ENCODE peak calls at places on chromosomes 7 and 10, in eight cellular contexts. B is heart left ventricle, Q is WERI-Rb-1, O is neural progenitor cell, X is tibial artery, G is psoas muscle, U is A549, S is hepatocyte. D is an unnamed sample.

GRCh38 chr10:71873582-71874182 is 22.6 kb upstream of the PSAP start:
- DNase-seq in B (no peak), Q (no peak), O (no peak), X (no peak), G (no peak), U (no peak), S (no peak), D (no peak)

GRCh38 chr10:11684717-11685645 is 57.2 kb upstream of the ECHDC3 start:
- DNase-seq in B (peak; percentile 67), Q (no peak), O (peak; percentile 44), X (peak; percentile 78), G (peak; percentile 72), U (peak; percentile 89), S (peak; percentile 78), D (peak; percentile 33)

GRCh38 chr7:156665101-156665500 is 24.5 kb downstream of the RNF32 start:
- DNase-seq in B (no peak), Q (no peak), O (peak; percentile 67), X (no peak), G (no peak), U (no peak), S (no peak), D (no peak)

GRCh38 chr7:72467237-72467636 is 55.1 kb upstream of the CALN1 start:
- DNase-seq in B (no peak), Q (no peak), O (no peak), X (no peak), G (no peak), U (no peak), S (no peak), D (no peak)

GRCh38 chr7:95906871-95907270 is 134.5 kb downstream of the DYNC1I1 start:
- DNase-seq in B (no peak), Q (peak; percentile 64), O (no peak), X (no peak), G (no peak), U (no peak), S (no peak), D (no peak)

GRCh38 chr7:131507592-131508331 is 48.7 kb downstream of the PODXL start:
- DNase-seq in B (peak; percentile 91), Q (peak; percentile 81), O (peak; percentile 78), X (peak; percentile 91), G (peak; percentile 84), U (peak; percentile 62), S (peak; percentile 92), D (peak; percentile 55)

GRCh38 chr7:105487559-105488218 is 34.4 kb downstream of the PUS7 start:
- DNase-seq in B (no peak), Q (no peak), O (peak; percentile 9), X (peak; percentile 23), G (no peak), U (peak; percentile 12), S (peak; percentile 70), D (no peak)

GRCh38 chr10:99234739-99235468 is 748 bp downstream of the HPSE2 start:
- DNase-seq in B (no peak), Q (no peak), O (peak; percentile 58), X (no peak), G (no peak), U (no peak), S (peak; percentile 8), D (no peak)

GRCh38 chr10:6581750-6582697 is 1.9 kb upstream of the PRKCQ start:
- DNase-seq in B (no peak), Q (no peak), O (peak; percentile 33), X (no peak), G (no peak), U (no peak), S (no peak), D (no peak)

GRCh38 chr7:134770676-134771075 is 8.8 kb upstream of the CALD1 start:
- DNase-seq in B (no peak), Q (no peak), O (no peak), X (no peak), G (no peak), U (no peak), S (no peak), D (no peak)

GRCh38 chr7:41188163-41189130 is 514.4 kb downstream of the INHBA start:
- DNase-seq in B (no peak), Q (no peak), O (no peak), X (no peak), G (no peak), U (no peak), S (no peak), D (no peak)

DNA sequence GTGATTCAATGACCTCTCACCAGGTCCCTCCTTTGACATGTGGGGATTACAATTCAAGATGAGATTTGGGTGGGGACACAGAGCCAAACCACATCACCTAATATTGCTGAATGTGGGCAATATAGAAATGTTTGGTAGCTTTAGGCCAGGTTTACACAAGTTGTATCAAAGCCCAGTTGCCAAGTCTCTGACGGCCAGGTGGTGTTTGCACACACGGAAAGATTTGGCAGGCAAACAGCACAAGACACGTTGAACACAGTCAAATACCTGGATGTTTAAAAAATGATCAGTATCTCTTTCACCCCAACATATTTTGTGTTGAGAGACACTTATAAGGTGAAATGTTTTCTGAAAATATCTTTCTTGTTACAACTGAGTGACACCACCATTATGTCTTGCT is 294.4 kb upstream of the MKI67 start:
- DNase-seq in B (no peak), Q (no peak), O (no peak), X (no peak), G (no peak), U (no peak), S (no peak), D (no peak)
- H3K9me3 ChIP-seq in B (no peaks in the 10 kb centered on the region), Q (no peaks in the 10 kb centered on the region), O (no peaks in the 10 kb centered on the region), X (no peaks in the 10 kb centered on the region), G (no peaks in the 10 kb centered on the region), U (no peaks in the 10 kb centered on the region), S (no peaks in the 10 kb centered on the region), D (no peaks in the 10 kb centered on the region)

GRCh38 chr7:98250789-98251188 is 1.2 kb downstream of the TECPR1 start:
- DNase-seq in B (no peak), Q (peak; percentile 46), O (no peak), X (no peak), G (no peak), U (no peak), S (no peak), D (no peak)
- H3K4me3 ChIP-seq in B (no peak overlapping the region), Q (peak overlapping the region; percentile 90), O (peak overlapping the region; percentile 93), X (peak overlapping the region; percentile 79), G (peak overlapping the region; percentile 84), U (no peak overlapping the region), S (peak overlapping the region; percentile 55), D (peak overlapping the region; percentile 99)

GRCh38 chr7:155645652-155646051 is 1.2 kb downstream of the RBM33 start:
- DNase-seq in B (no peak), Q (no peak), O (no peak), X (no peak), G (no peak), U (no peak), S (no peak), D (no peak)

GRCh38 chr7:155644178-155644970 is at the start of gene RBM33:
- DNase-seq in B (peak; percentile 82), Q (peak; percentile 79), O (peak; percentile 94), X (peak; percentile 65), G (peak; percentile 79), U (peak; percentile 90), S (peak; percentile 90), D (peak; percentile 19)

GRCh38 chr7:155643804-155644177 is 670 bp upstream of the RBM33 start:
- DNase-seq in B (no peak), Q (no peak), O (no peak), X (no peak), G (no peak), U (peak; percentile 13), S (no peak), D (no peak)

GRCh38 chr7:155646669-155647068 is 2.2 kb downstream of the RBM33 start:
- DNase-seq in B (no peak), Q (no peak), O (no peak), X (no peak), G (no peak), U (no peak), S (no peak), D (no peak)

GRCh38 chr7:155644971-155645509 is 579 bp downstream of the RBM33 start:
- DNase-seq in B (peak; percentile 50), Q (peak; percentile 37), O (peak; percentile 60), X (no peak), G (peak; percentile 22), U (peak; percentile 43), S (peak; percentile 63), D (no peak)
- TF ChIP-seq CTCF in B (no peak), Q (no peak), O (no peak), X (no peak), G (no peak), U (no peak), S (no peak), D (no peak)

GRCh38 chr7:9752033-9752432 is 1221.6 kb upstream of the PHF14 start:
- DNase-seq in B (no peak), Q (no peak), O (no peak), X (no peak), G (no peak), U (no peak), S (no peak), D (no peak)
- H3K9me3 ChIP-seq in B (no peaks in the 10 kb centered on the region), Q (peaks cover 4% of the 10 kb centered on the region), O (no peaks in the 10 kb centered on the region), X (peaks cover 7% of the 10 kb centered on the region), G (peaks cover 8% of the 10 kb centered on the region), U (no peaks in the 10 kb centered on the region), S (no peaks in the 10 kb centered on the region), D (no peaks in the 10 kb centered on the region)

DNA sequence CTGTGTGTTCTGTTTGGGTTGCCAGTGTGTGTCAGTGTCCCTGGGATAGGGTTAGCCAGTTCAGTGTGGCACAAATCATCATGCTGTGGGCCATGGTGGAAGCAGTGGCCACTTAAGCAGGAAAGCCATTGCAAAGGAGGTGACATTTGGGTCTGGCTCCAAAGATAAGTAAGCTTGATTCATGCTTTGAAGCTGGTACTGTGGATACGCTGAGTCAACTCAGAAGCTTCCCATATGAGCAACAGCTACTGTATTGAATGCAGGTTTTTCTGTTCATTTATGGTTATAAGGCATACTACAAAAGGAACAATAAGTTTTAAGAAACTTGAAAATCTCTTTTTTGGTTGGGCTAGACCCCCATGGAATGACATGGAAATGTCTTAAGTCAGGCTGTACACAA is 143.1 kb downstream of the BMPER start:
- DNase-seq in B (no peak), Q (no peak), O (no peak), X (no peak), G (no peak), U (no peak), S (no peak), D (no peak)
- H3K4me3 ChIP-seq in B (no peak overlapping the region), Q (no peak overlapping the region), O (no peak overlapping the region), X (no peak overlapping the region), G (no peak overlapping the region), U (no peak overlapping the region), S (no peak overlapping the region), D (no peak overlapping the region)

D was measured in thoracic aorta.